ENCODE peak calls at places on chromosome 6, in seven cellular contexts. Q, V, J, P, A, U and R are unnamed samples.
A peak's percentile ranks its signal among the peaks of the same experiment; 100 is the strongest.

GRCh38 chr6:108105584-108105983 is 31.0 kb upstream of the OSTM1 start:
- DNase-seq in Q (no peak), V (no peak), J (no peak), P (no peak), A (no peak), U (no peak), R (no peak)

GRCh38 chr6:38153946-38154345 is 334.4 kb downstream of the ZFAND3 start:
- DNase-seq in Q (no peak), V (no peak), J (no peak), P (peak; percentile 13), A (no peak), U (no peak), R (no peak)

GRCh38 chr6:123062645-123063044 is 66.6 kb downstream of the CLVS2 start:
- DNase-seq in Q (no peak), V (no peak), J (peak; percentile 44), P (no peak), A (no peak), U (no peak), R (no peak)

GRCh38 chr6:4371207-4371921 is 236.0 kb upstream of the ECI2 start:
- DNase-seq in Q (no peak), V (no peak), J (no peak), P (no peak), A (no peak), U (peak; percentile 79), R (no peak)

GRCh38 chr6:164200071-164200470 is 785.6 kb downstream of the QKI start:
- DNase-seq in Q (no peak), V (no peak), J (no peak), P (no peak), A (peak; percentile 29), U (no peak), R (no peak)

GRCh38 chr6:100944644-100945043 is 63.5 kb upstream of the ASCC3 start:
- DNase-seq in Q (no peak), V (no peak), J (peak; percentile 7), P (no peak), A (no peak), U (no peak), R (no peak)

GRCh38 chr6:44662461-44663121 is 275.1 kb downstream of the CDC5L start:
- DNase-seq in Q (peak; percentile 81), V (no peak), J (peak; percentile 95), P (peak; percentile 13), A (no peak), U (no peak), R (no peak)

GRCh38 chr6:39530201-39530759 is 194.9 kb downstream of the KIF6 start:
- DNase-seq in Q (no peak), V (no peak), J (no peak), P (no peak), A (peak; percentile 60), U (no peak), R (no peak)

GRCh38 chr6:32288426-32288825 is 64.6 kb upstream of the NOTCH4 start:
- DNase-seq in Q (no peak), V (no peak), J (no peak), P (no peak), A (no peak), U (no peak), R (peak; percentile 43)

GRCh38 chr6:156963712-156964700 is 186.8 kb downstream of the ARID1B start:
- DNase-seq in Q (no peak), V (no peak), J (no peak), P (peak; percentile 34), A (peak; percentile 37), U (no peak), R (no peak)

GRCh38 chr6:112331306-112331705 is 15.8 kb upstream of the RFPL4B start:
- DNase-seq in Q (no peak), V (no peak), J (no peak), P (no peak), A (no peak), U (no peak), R (no peak)

GRCh38 chr6:31912186-31912585 is 10.3 kb upstream of the ZBTB12 start:
- DNase-seq in Q (no peak), V (no peak), J (no peak), P (no peak), A (no peak), U (no peak), R (no peak)

GRCh38 chr6:40359808-40360207 is 227.4 kb downstream of the LRFN2 start:
- DNase-seq in Q (no peak), V (no peak), J (peak; percentile 96), P (no peak), A (no peak), U (no peak), R (no peak)

GRCh38 chr6:101195581-101195980 is 197.9 kb upstream of the GRIK2 start:
- DNase-seq in Q (no peak), V (no peak), J (no peak), P (no peak), A (no peak), U (no peak), R (no peak)

GRCh38 chr6:3250278-3250677 is 8.5 kb upstream of the PSMG4 start:
- DNase-seq in Q (no peak), V (no peak), J (no peak), P (no peak), A (no peak), U (no peak), R (no peak)

GRCh38 chr6:28606424-28607391 is 81.0 kb downstream of the GPX5 start:
- DNase-seq in Q (peak; percentile 62), V (peak; percentile 83), J (peak; percentile 93), P (peak; percentile 95), A (peak; percentile 80), U (no peak), R (peak; percentile 52)

GRCh38 chr6:75546401-75546800 is 52.8 kb upstream of the FILIP1 start:
- DNase-seq in Q (no peak), V (peak; percentile 16), J (no peak), P (peak; percentile 7), A (peak; percentile 17), U (no peak), R (no peak)
- TF ChIP-seq CTCF in Q (peak; percentile 48), V (peak; percentile 49), J (peak; percentile 49), P (peak; percentile 59), A (no peak), U (peak; percentile 22), R (no peak)

DNA sequence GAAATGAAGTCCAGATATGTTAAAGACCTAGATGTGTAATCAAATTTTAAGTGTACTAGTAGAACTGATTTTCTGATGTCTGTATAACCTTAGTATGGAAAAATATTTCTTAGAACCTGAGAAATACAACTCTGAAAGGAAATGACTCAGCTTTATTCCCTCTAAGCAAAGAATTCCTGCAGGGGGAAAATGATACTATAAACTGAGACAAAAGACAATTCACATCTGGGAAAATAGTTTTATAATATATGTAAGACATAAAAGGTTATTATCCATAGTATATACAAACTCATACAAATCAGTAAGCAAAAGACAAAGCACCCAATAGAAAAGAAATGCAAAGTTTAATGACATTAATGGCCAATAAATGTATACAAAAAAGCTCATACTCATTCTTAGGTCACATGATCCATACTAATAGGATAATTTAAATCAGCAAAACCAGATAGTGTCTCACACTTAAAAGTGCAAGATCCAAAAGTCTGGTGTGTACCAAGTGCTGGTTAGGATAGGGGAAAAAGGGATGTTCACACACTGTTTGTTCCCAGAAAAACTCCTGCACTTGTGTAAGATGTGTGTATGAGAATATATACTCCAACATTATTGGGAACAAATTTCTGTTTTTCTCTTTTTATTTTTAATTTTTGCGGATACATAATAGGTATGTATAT is 22.6 kb downstream of the RNF217 start:
- DNase-seq in Q (no peak), V (no peak), J (no peak), P (no peak), A (no peak), U (no peak), R (no peak)
- H3K4me3 ChIP-seq in Q (no peak overlapping the region), V (no peak overlapping the region), J (no peak overlapping the region), P (no peak overlapping the region), A (no peak overlapping the region), U (no peak overlapping the region), R (no peak overlapping the region)

DNA sequence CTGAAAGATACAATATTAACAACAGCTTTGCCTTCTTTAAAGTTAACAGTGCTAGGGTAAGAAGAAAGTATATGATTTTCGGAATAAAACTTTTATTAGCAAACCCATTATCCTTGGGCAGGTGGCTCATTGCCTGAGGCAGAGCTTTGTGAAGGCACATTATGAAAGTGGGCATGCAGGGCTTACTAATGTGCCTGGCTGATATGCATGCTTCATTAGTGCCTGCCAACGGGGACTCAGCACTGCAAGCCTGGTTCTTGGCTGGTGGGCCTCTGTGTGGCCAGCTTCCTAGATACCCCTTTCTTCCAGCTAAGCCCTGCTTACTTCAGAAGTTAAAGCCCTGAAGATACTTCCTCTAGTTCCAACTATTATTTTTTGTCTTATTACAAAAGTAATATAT is 481.6 kb downstream of the ADGRB3 start:
- DNase-seq in Q (no peak), V (no peak), J (no peak), P (no peak), A (no peak), U (no peak), R (no peak)
- TF ChIP-seq CTCF in Q (no peak), V (no peak), J (no peak), P (no peak), A (no peak), U (no peak), R (no peak)

DNA sequence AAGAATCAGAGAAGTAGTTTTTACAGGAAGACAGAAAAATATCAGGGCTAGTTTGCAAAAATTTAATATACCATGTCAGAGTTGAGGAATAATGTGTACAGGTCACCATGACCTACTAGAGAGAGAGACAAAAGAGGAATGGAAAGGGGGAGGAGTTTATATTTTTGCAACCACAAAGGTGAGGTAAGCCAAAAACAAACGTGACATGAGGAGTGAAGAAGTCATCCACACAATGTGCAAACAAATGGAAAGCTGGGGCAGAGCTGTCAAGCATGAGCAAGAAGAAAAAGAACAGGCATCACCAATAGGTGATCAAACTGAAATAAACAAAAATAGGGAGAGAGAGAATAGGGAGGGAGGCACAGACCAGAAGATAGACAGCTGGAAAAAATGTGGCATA is 15.6 kb downstream of the RARS2 start:
- DNase-seq in Q (no peak), V (no peak), J (no peak), P (no peak), A (no peak), U (no peak), R (no peak)
- H3K4me3 ChIP-seq in Q (no peak overlapping the region), V (no peak overlapping the region), J (no peak overlapping the region), P (no peak overlapping the region), A (no peak overlapping the region), U (no peak overlapping the region), R (no peak overlapping the region)

GRCh38 chr6:169420912-169421543 is 167.4 kb upstream of the THBS2 start:
- DNase-seq in Q (peak; percentile 33), V (no peak), J (peak; percentile 57), P (peak; percentile 1), A (peak; percentile 39), U (no peak), R (peak; percentile 38)
- TF ChIP-seq CTCF in Q (peak; percentile 62), V (no peak), J (peak; percentile 37), P (peak; percentile 39), A (peak; percentile 24), U (no peak), R (peak; percentile 82)

GRCh38 chr6:30167101-30167500 is 3.8 kb downstream of the TRIM15 start:
- DNase-seq in Q (no peak), V (no peak), J (no peak), P (no peak), A (no peak), U (no peak), R (no peak)

GRCh38 chr6:30169658-30170614 is 6.6 kb downstream of the TRIM15 start:
- DNase-seq in Q (peak; percentile 11), V (peak; percentile 33), J (peak; percentile 83), P (peak; percentile 53), A (peak; percentile 70), U (no peak), R (peak; percentile 7)

GRCh38 chr6:30175765-30176164 is 12.4 kb downstream of the TRIM15 start:
- DNase-seq in Q (no peak), V (no peak), J (no peak), P (no peak), A (no peak), U (no peak), R (no peak)

GRCh38 chr6:30171677-30172471 is 8.5 kb downstream of the TRIM15 start:
- DNase-seq in Q (no peak), V (no peak), J (peak; percentile 87), P (peak; percentile 15), A (peak; percentile 20), U (no peak), R (no peak)
- H3K4me3 ChIP-seq in Q (no peak overlapping the region), V (no peak overlapping the region), J (peak overlapping the region; percentile 60), P (no peak overlapping the region), A (no peak overlapping the region), U (peak overlapping the region; percentile 45), R (no peak overlapping the region)